ENCODE peak calls at places on chromosome 16, in seven cellular contexts. One of them, this sample, is unnamed.

GRCh38 chr16:70664325-70665112 is 18.2 kb downstream of the IL34 start:
- DNase-seq in A549: no peak
- DNase-seq in body of pancreas: no peak
- DNase-seq in ovary: peak
- DNase-seq in sigmoid colon: peak
- DNase-seq in K562: no peak
- DNase-seq in heart left ventricle: no peak
- DNase-seq in this sample: no peak

GRCh38 chr16:50611332-50611934 is 63.2 kb downstream of the NKD1 start:
- DNase-seq in A549: no peak
- DNase-seq in K562: peak
- DNase-seq in heart left ventricle: no peak
- DNase-seq in ovary: no peak
- DNase-seq in body of pancreas: peak
- DNase-seq in sigmoid colon: no peak
- DNase-seq in this sample: no peak

GRCh38 chr16:8953064-8953463 is 10.6 kb downstream of the USP7 start:
- DNase-seq in A549: no peak
- DNase-seq in heart left ventricle: no peak
- DNase-seq in K562: no peak
- DNase-seq in body of pancreas: no peak
- DNase-seq in sigmoid colon: no peak
- DNase-seq in ovary: no peak
- DNase-seq in this sample: no peak

GRCh38 chr16:4358831-4359561 is 7.9 kb upstream of the PAM16 start:
- DNase-seq in body of pancreas: peak
- DNase-seq in A549: peak
- DNase-seq in ovary: peak
- DNase-seq in heart left ventricle: peak
- DNase-seq in K562: peak
- DNase-seq in sigmoid colon: peak
- DNase-seq in this sample: peak

GRCh38 chr16:81380932-81381331 is 63.7 kb upstream of the CMIP start:
- DNase-seq in heart left ventricle: no peak
- DNase-seq in A549: no peak
- DNase-seq in body of pancreas: no peak
- DNase-seq in K562: no peak
- DNase-seq in ovary: no peak
- DNase-seq in sigmoid colon: no peak
- DNase-seq in this sample: no peak

GRCh38 chr16:3094289-3095027 is 4.6 kb downstream of the ZSCAN10 start:
- DNase-seq in ovary: no peak
- DNase-seq in heart left ventricle: no peak
- DNase-seq in body of pancreas: peak
- DNase-seq in A549: peak
- DNase-seq in sigmoid colon: no peak
- DNase-seq in K562: peak
- DNase-seq in this sample: peak

GRCh38 chr16:11296351-11296705 is 15.2 kb upstream of the PRM1 start:
- DNase-seq in sigmoid colon: no peak
- DNase-seq in K562: no peak
- DNase-seq in body of pancreas: no peak
- DNase-seq in A549: no peak
- DNase-seq in ovary: no peak
- DNase-seq in heart left ventricle: no peak
- DNase-seq in this sample: no peak

GRCh38 chr16:11497851-11498289 is 88.8 kb downstream of the LITAF start:
- DNase-seq in A549: peak
- DNase-seq in ovary: peak
- DNase-seq in K562: no peak
- DNase-seq in heart left ventricle: no peak
- DNase-seq in sigmoid colon: no peak
- DNase-seq in body of pancreas: no peak
- DNase-seq in this sample: no peak

GRCh38 chr16:65922923-65923322 is 443.6 kb upstream of the CDH5 start:
- DNase-seq in heart left ventricle: no peak
- DNase-seq in sigmoid colon: no peak
- DNase-seq in body of pancreas: no peak
- DNase-seq in A549: no peak
- DNase-seq in K562: no peak
- DNase-seq in ovary: no peak
- DNase-seq in this sample: no peak

GRCh38 chr16:66359012-66359411 is 7.5 kb upstream of the CDH5 start:
- DNase-seq in sigmoid colon: no peak
- DNase-seq in body of pancreas: no peak
- DNase-seq in A549: peak
- DNase-seq in heart left ventricle: no peak
- DNase-seq in ovary: no peak
- DNase-seq in K562: no peak
- DNase-seq in this sample: no peak

GRCh38 chr16:2748757-2749455 is 3.5 kb upstream of the SRRM2 start:
- DNase-seq in body of pancreas: peak
- DNase-seq in ovary: no peak
- DNase-seq in heart left ventricle: no peak
- DNase-seq in A549: no peak
- DNase-seq in K562: no peak
- DNase-seq in sigmoid colon: no peak
- DNase-seq in this sample: no peak

GRCh38 chr16:25395528-25395927 is 137.9 kb upstream of the ZKSCAN2 start:
- DNase-seq in K562: no peak
- DNase-seq in A549: no peak
- DNase-seq in ovary: no peak
- DNase-seq in sigmoid colon: no peak
- DNase-seq in body of pancreas: no peak
- DNase-seq in heart left ventricle: no peak
- DNase-seq in this sample: no peak

GRCh38 chr16:58045096-58045495 is 19.5 kb downstream of the MMP15 start:
- DNase-seq in body of pancreas: no peak
- DNase-seq in heart left ventricle: no peak
- DNase-seq in sigmoid colon: no peak
- DNase-seq in K562: no peak
- DNase-seq in A549: no peak
- DNase-seq in ovary: no peak
- DNase-seq in this sample: peak

GRCh38 chr16:58046936-58047335 is 21.4 kb downstream of the MMP15 start:
- DNase-seq in sigmoid colon: no peak
- DNase-seq in K562: no peak
- DNase-seq in body of pancreas: no peak
- DNase-seq in A549: no peak
- DNase-seq in heart left ventricle: no peak
- DNase-seq in ovary: no peak
- DNase-seq in this sample: peak

GRCh38 chr16:58044266-58045019 is 18.9 kb downstream of the MMP15 start:
- DNase-seq in heart left ventricle: no peak
- DNase-seq in sigmoid colon: no peak
- DNase-seq in K562: no peak
- DNase-seq in ovary: no peak
- DNase-seq in body of pancreas: no peak
- DNase-seq in A549: no peak
- DNase-seq in this sample: no peak

GRCh38 chr16:58047557-58048348 is 22.2 kb downstream of the MMP15 start:
- DNase-seq in heart left ventricle: no peak
- DNase-seq in sigmoid colon: no peak
- DNase-seq in ovary: no peak
- DNase-seq in K562: peak
- DNase-seq in body of pancreas: no peak
- DNase-seq in A549: no peak
- DNase-seq in this sample: peak

GRCh38 chr16:58046054-58046881 is 20.7 kb downstream of the MMP15 start:
- DNase-seq in body of pancreas: no peak
- DNase-seq in ovary: no peak
- DNase-seq in heart left ventricle: no peak
- DNase-seq in A549: no peak
- DNase-seq in K562: no peak
- DNase-seq in sigmoid colon: no peak
- DNase-seq in this sample: no peak
- H3K27ac ChIP-seq in body of pancreas: no peak
- H3K27ac ChIP-seq in ovary: no peak
- H3K27ac ChIP-seq in heart left ventricle: peak
- H3K27ac ChIP-seq in A549: no peak
- H3K27ac ChIP-seq in K562: no peak
- H3K27ac ChIP-seq in sigmoid colon: no peak
- H3K27ac ChIP-seq in this sample: no peak

DNA sequence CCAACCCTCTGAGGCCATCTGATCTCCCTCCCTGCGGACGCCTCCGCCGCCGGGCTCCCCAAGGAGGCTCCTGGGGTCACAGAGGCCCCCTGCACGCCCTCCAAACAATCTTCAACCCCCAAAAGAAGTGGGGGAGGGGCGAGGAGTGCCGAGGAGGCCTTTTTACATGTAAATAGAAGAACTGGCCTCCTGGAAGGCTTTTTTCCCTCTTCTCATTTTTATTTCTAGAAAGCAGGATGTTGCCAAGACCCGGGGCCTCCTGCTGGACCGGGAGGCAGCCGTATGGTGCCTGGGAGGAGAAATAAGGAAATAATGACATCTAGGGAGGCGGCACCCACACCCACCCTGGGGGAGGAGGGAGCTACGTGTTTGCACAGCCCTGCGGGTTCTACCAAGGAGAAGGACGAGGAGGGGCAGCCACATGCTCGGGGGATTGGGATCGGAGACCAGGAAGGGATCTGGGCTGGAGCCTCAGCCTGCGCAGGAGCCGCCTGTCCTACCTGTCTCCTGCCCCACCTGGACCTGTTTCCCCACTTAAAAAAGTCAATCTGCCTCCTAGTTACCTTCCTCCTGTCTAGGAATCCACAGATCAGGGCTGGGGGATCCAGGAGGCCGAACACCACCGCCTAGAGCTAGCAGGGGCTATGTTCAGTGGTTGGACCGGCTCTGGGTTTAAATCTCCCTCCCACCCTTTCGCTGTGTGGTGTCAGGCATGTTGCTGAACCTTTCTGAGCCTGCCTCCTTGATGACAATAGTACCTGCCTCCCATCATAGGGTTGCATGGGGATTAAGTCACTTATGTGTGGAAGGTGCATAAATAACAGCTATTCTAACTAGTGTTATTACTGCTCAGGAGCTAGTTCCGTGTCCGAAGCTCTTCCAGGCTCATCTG is 175.7 kb upstream of the GSE1 start:
- DNase-seq in A549: no peak
- DNase-seq in sigmoid colon: peak
- DNase-seq in body of pancreas: peak
- DNase-seq in ovary: peak
- DNase-seq in K562: peak
- DNase-seq in heart left ventricle: no peak
- DNase-seq in this sample: no peak
- TF ChIP-seq POLR2A in A549: no peak
- TF ChIP-seq POLR2A in sigmoid colon: no peak
- TF ChIP-seq POLR2A in body of pancreas: no peak
- TF ChIP-seq POLR2A in ovary: no peak
- TF ChIP-seq POLR2A in K562: no peak
- TF ChIP-seq POLR2A in heart left ventricle: no peak
- TF ChIP-seq POLR2A in this sample: no peak

GRCh38 chr16:86494565-86495356 is 15.6 kb upstream of the FOXF1 start:
- DNase-seq in body of pancreas: no peak
- DNase-seq in ovary: no peak
- DNase-seq in heart left ventricle: no peak
- DNase-seq in sigmoid colon: peak
- DNase-seq in A549: no peak
- DNase-seq in K562: no peak
- DNase-seq in this sample: no peak

GRCh38 chr16:86492961-86493639 is 17.2 kb upstream of the FOXF1 start:
- DNase-seq in sigmoid colon: peak
- DNase-seq in K562: no peak
- DNase-seq in heart left ventricle: no peak
- DNase-seq in body of pancreas: no peak
- DNase-seq in ovary: no peak
- DNase-seq in A549: no peak
- DNase-seq in this sample: no peak

GRCh38 chr16:86492267-86492960 is 17.9 kb upstream of the FOXF1 start:
- DNase-seq in body of pancreas: no peak
- DNase-seq in heart left ventricle: no peak
- DNase-seq in ovary: no peak
- DNase-seq in K562: no peak
- DNase-seq in sigmoid colon: no peak
- DNase-seq in A549: no peak
- DNase-seq in this sample: no peak

GRCh38 chr16:86495357-86495701 is 15.0 kb upstream of the FOXF1 start:
- DNase-seq in ovary: no peak
- DNase-seq in heart left ventricle: no peak
- DNase-seq in K562: no peak
- DNase-seq in body of pancreas: no peak
- DNase-seq in A549: no peak
- DNase-seq in sigmoid colon: no peak
- DNase-seq in this sample: no peak

DNA sequence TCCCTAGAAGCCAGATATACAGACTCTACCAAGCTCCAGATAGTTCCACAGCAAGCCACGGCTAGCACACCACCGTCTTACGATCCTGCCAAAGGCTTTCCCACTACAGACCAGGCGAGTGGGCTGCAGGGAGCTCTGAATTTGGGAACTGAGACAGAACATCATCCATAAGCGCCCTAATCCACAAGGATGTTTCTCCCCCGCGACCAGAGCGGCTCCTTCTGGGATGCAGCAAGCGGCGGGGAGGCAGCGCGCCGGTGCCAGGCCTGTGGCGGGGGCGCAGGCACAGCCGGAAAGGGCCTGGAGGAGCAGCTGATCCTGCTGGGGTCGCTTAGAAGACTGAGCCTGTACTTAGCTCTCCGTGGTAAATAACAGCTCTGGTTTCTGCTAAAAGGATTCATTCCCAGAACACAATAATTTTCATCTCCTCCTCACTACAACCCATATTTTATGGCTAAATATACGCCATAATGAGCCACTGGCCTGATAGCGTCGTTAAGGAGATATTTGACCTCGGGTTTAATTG is 16.2 kb upstream of the FOXF1 start:
- DNase-seq in sigmoid colon: peak
- DNase-seq in ovary: no peak
- DNase-seq in heart left ventricle: no peak
- DNase-seq in K562: no peak
- DNase-seq in A549: no peak
- DNase-seq in body of pancreas: no peak
- DNase-seq in this sample: no peak
- H3K27ac ChIP-seq in sigmoid colon: peak
- H3K27ac ChIP-seq in ovary: no peak
- H3K27ac ChIP-seq in heart left ventricle: no peak
- H3K27ac ChIP-seq in K562: no peak
- H3K27ac ChIP-seq in A549: no peak
- H3K27ac ChIP-seq in body of pancreas: no peak
- H3K27ac ChIP-seq in this sample: peak

DNA sequence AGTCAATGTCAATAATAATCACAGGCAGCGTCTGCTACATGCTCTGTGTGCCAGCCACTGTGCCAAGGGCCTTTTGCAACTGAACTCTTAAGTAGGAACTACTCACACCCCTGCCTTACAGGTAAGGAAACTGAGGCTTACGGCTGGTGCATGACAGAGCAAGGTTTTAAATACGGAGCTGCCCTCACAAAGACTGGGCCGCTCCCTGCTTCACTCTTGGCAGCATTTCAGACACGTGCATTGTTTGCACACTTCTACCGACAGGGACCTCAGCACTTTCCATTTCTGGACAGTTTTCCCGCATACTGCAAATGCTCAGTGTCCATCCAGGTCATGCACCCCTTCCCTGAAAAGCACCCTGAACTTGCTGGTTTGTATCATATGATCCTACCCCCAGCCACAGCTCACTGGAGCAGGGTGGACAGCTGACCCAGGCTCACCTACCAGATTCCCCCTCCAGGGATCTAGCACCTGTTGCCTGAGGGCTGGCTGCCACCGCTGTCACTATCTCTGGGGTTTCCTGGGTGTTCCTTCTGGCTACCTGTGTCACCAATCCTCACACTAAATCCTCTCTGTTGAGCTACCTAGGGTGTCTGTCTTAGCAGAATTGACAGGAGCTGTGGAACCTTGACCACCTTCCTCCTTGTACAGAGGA is 142.9 kb downstream of the C16orf78 start:
- DNase-seq in A549: no peak
- DNase-seq in heart left ventricle: no peak
- DNase-seq in body of pancreas: no peak
- DNase-seq in sigmoid colon: no peak
- DNase-seq in ovary: no peak
- DNase-seq in K562: no peak
- DNase-seq in this sample: no peak
- TF ChIP-seq POLR2A in A549: no peak
- TF ChIP-seq POLR2A in heart left ventricle: no peak
- TF ChIP-seq POLR2A in body of pancreas: no peak
- TF ChIP-seq POLR2A in sigmoid colon: no peak
- TF ChIP-seq POLR2A in ovary: no peak
- TF ChIP-seq POLR2A in K562: no peak
- TF ChIP-seq POLR2A in this sample: no peak